ENCODE peak calls at places on chromosome 18, in seven cellular contexts. One of them, this sample, is unnamed.

GRCh38 chr18:69974365-69974764 is 26.7 kb upstream of the CD226 start:
- DNase-seq in HCT116: no peak
- DNase-seq in astrocyte of the hippocampus: peak; percentile 32
- DNase-seq in stimulated activated CD4-positive, alpha-beta T cell treated with anti-CD3 and anti-CD28 coated beads, Interleukin-15, amount 100 ng/mL, for 24 hours: no peak
- DNase-seq in AG09309: no peak
- DNase-seq in mucosa of gallbladder: no peak
- DNase-seq in T-helper 2 cell: no peak
- DNase-seq in this sample: no peak

GRCh38 chr18:45657357-45658335 is 42.4 kb downstream of the SLC14A2 start:
- DNase-seq in HCT116: no peak
- DNase-seq in astrocyte of the hippocampus: no peak
- DNase-seq in stimulated activated CD4-positive, alpha-beta T cell treated with anti-CD3 and anti-CD28 coated beads, Interleukin-15, amount 100 ng/mL, for 24 hours: no peak
- DNase-seq in AG09309: peak; percentile 14
- DNase-seq in mucosa of gallbladder: no peak
- DNase-seq in T-helper 2 cell: no peak
- DNase-seq in this sample: no peak

GRCh38 chr18:55243255-55243654 is 284.0 kb upstream of the CCDC68 start:
- DNase-seq in HCT116: no peak
- DNase-seq in astrocyte of the hippocampus: no peak
- DNase-seq in stimulated activated CD4-positive, alpha-beta T cell treated with anti-CD3 and anti-CD28 coated beads, Interleukin-15, amount 100 ng/mL, for 24 hours: no peak
- DNase-seq in AG09309: no peak
- DNase-seq in mucosa of gallbladder: no peak
- DNase-seq in T-helper 2 cell: no peak
- DNase-seq in this sample: no peak

GRCh38 chr18:44917865-44918476 is 237.3 kb downstream of the SETBP1 start:
- DNase-seq in HCT116: no peak
- DNase-seq in astrocyte of the hippocampus: no peak
- DNase-seq in stimulated activated CD4-positive, alpha-beta T cell treated with anti-CD3 and anti-CD28 coated beads, Interleukin-15, amount 100 ng/mL, for 24 hours: no peak
- DNase-seq in AG09309: no peak
- DNase-seq in mucosa of gallbladder: peak; percentile 51
- DNase-seq in T-helper 2 cell: no peak
- DNase-seq in this sample: no peak

GRCh38 chr18:48569915-48570264 is 31.1 kb downstream of the CTIF start:
- DNase-seq in HCT116: no peak
- DNase-seq in astrocyte of the hippocampus: no peak
- DNase-seq in stimulated activated CD4-positive, alpha-beta T cell treated with anti-CD3 and anti-CD28 coated beads, Interleukin-15, amount 100 ng/mL, for 24 hours: no peak
- DNase-seq in AG09309: no peak
- DNase-seq in mucosa of gallbladder: no peak
- DNase-seq in T-helper 2 cell: no peak
- DNase-seq in this sample: no peak

GRCh38 chr18:4017479-4017878 is 437.6 kb downstream of the DLGAP1 start:
- DNase-seq in HCT116: peak; percentile 38
- DNase-seq in astrocyte of the hippocampus: no peak
- DNase-seq in stimulated activated CD4-positive, alpha-beta T cell treated with anti-CD3 and anti-CD28 coated beads, Interleukin-15, amount 100 ng/mL, for 24 hours: no peak
- DNase-seq in AG09309: no peak
- DNase-seq in mucosa of gallbladder: peak; percentile 27
- DNase-seq in T-helper 2 cell: no peak
- DNase-seq in this sample: peak; percentile 28

GRCh38 chr18:9404565-9405060 is 70.0 kb downstream of the TWSG1 start:
- DNase-seq in HCT116: no peak
- DNase-seq in astrocyte of the hippocampus: no peak
- DNase-seq in stimulated activated CD4-positive, alpha-beta T cell treated with anti-CD3 and anti-CD28 coated beads, Interleukin-15, amount 100 ng/mL, for 24 hours: peak; percentile 40
- DNase-seq in AG09309: no peak
- DNase-seq in mucosa of gallbladder: no peak
- DNase-seq in T-helper 2 cell: no peak
- DNase-seq in this sample: no peak

GRCh38 chr18:37564796-37565137 is 831 bp downstream of the CELF4 start:
- DNase-seq in HCT116: no peak
- DNase-seq in astrocyte of the hippocampus: peak; percentile 87
- DNase-seq in stimulated activated CD4-positive, alpha-beta T cell treated with anti-CD3 and anti-CD28 coated beads, Interleukin-15, amount 100 ng/mL, for 24 hours: no peak
- DNase-seq in AG09309: no peak
- DNase-seq in mucosa of gallbladder: peak; percentile 76
- DNase-seq in T-helper 2 cell: no peak
- DNase-seq in this sample: peak; percentile 94

GRCh38 chr18:6920099-6920955 is 190.8 kb downstream of the ARHGAP28 start:
- DNase-seq in HCT116: no peak
- DNase-seq in astrocyte of the hippocampus: peak; percentile 79
- DNase-seq in stimulated activated CD4-positive, alpha-beta T cell treated with anti-CD3 and anti-CD28 coated beads, Interleukin-15, amount 100 ng/mL, for 24 hours: peak; percentile 40
- DNase-seq in AG09309: peak; percentile 25
- DNase-seq in mucosa of gallbladder: peak; percentile 56
- DNase-seq in T-helper 2 cell: no peak
- DNase-seq in this sample: peak; percentile 90

GRCh38 chr18:3126457-3127097 is 93.2 kb downstream of the MYOM1 start:
- DNase-seq in HCT116: no peak
- DNase-seq in astrocyte of the hippocampus: no peak
- DNase-seq in stimulated activated CD4-positive, alpha-beta T cell treated with anti-CD3 and anti-CD28 coated beads, Interleukin-15, amount 100 ng/mL, for 24 hours: no peak
- DNase-seq in AG09309: no peak
- DNase-seq in mucosa of gallbladder: no peak
- DNase-seq in T-helper 2 cell: no peak
- DNase-seq in this sample: no peak

GRCh38 chr18:48956378-48956777 is 5.6 kb upstream of the SMAD7 start:
- DNase-seq in HCT116: no peak
- DNase-seq in astrocyte of the hippocampus: peak; percentile 32
- DNase-seq in stimulated activated CD4-positive, alpha-beta T cell treated with anti-CD3 and anti-CD28 coated beads, Interleukin-15, amount 100 ng/mL, for 24 hours: no peak
- DNase-seq in AG09309: peak; percentile 62
- DNase-seq in mucosa of gallbladder: no peak
- DNase-seq in T-helper 2 cell: no peak
- DNase-seq in this sample: no peak

GRCh38 chr18:32289480-32290075 is 99.7 kb downstream of the MEP1B start:
- DNase-seq in HCT116: peak; percentile 63
- DNase-seq in astrocyte of the hippocampus: peak; percentile 79
- DNase-seq in stimulated activated CD4-positive, alpha-beta T cell treated with anti-CD3 and anti-CD28 coated beads, Interleukin-15, amount 100 ng/mL, for 24 hours: peak; percentile 41
- DNase-seq in AG09309: peak; percentile 29
- DNase-seq in mucosa of gallbladder: peak; percentile 53
- DNase-seq in T-helper 2 cell: no peak
- DNase-seq in this sample: peak; percentile 75

GRCh38 chr18:2537281-2537680 is 34.0 kb downstream of the METTL4 start:
- DNase-seq in HCT116: no peak
- DNase-seq in astrocyte of the hippocampus: no peak
- DNase-seq in stimulated activated CD4-positive, alpha-beta T cell treated with anti-CD3 and anti-CD28 coated beads, Interleukin-15, amount 100 ng/mL, for 24 hours: no peak
- DNase-seq in AG09309: no peak
- DNase-seq in mucosa of gallbladder: no peak
- DNase-seq in T-helper 2 cell: no peak
- DNase-seq in this sample: no peak

GRCh38 chr18:46591821-46592391 is 65.1 kb downstream of the LOXHD1 start:
- DNase-seq in HCT116: no peak
- DNase-seq in astrocyte of the hippocampus: no peak
- DNase-seq in stimulated activated CD4-positive, alpha-beta T cell treated with anti-CD3 and anti-CD28 coated beads, Interleukin-15, amount 100 ng/mL, for 24 hours: no peak
- DNase-seq in AG09309: no peak
- DNase-seq in mucosa of gallbladder: no peak
- DNase-seq in T-helper 2 cell: no peak
- DNase-seq in this sample: no peak

GRCh38 chr18:4060427-4061281 is 394.5 kb downstream of the DLGAP1 start:
- DNase-seq in HCT116: no peak
- DNase-seq in astrocyte of the hippocampus: no peak
- DNase-seq in stimulated activated CD4-positive, alpha-beta T cell treated with anti-CD3 and anti-CD28 coated beads, Interleukin-15, amount 100 ng/mL, for 24 hours: no peak
- DNase-seq in AG09309: no peak
- DNase-seq in mucosa of gallbladder: no peak
- DNase-seq in T-helper 2 cell: no peak
- DNase-seq in this sample: no peak

GRCh38 chr18:55189972-55190371 is 230.7 kb upstream of the CCDC68 start:
- DNase-seq in HCT116: no peak
- DNase-seq in astrocyte of the hippocampus: peak; percentile 20
- DNase-seq in stimulated activated CD4-positive, alpha-beta T cell treated with anti-CD3 and anti-CD28 coated beads, Interleukin-15, amount 100 ng/mL, for 24 hours: no peak
- DNase-seq in AG09309: no peak
- DNase-seq in mucosa of gallbladder: no peak
- DNase-seq in T-helper 2 cell: no peak
- DNase-seq in this sample: peak; percentile 79

GRCh38 chr18:55031576-55031975 is 72.3 kb upstream of the CCDC68 start:
- DNase-seq in HCT116: no peak
- DNase-seq in astrocyte of the hippocampus: no peak
- DNase-seq in stimulated activated CD4-positive, alpha-beta T cell treated with anti-CD3 and anti-CD28 coated beads, Interleukin-15, amount 100 ng/mL, for 24 hours: no peak
- DNase-seq in AG09309: no peak
- DNase-seq in mucosa of gallbladder: no peak
- DNase-seq in T-helper 2 cell: no peak
- DNase-seq in this sample: peak; percentile 18

GRCh38 chr18:68391801-68392200 is 323.1 kb downstream of the TMX3 start:
- DNase-seq in HCT116: no peak
- DNase-seq in astrocyte of the hippocampus: no peak
- DNase-seq in stimulated activated CD4-positive, alpha-beta T cell treated with anti-CD3 and anti-CD28 coated beads, Interleukin-15, amount 100 ng/mL, for 24 hours: no peak
- DNase-seq in AG09309: no peak
- DNase-seq in mucosa of gallbladder: no peak
- DNase-seq in T-helper 2 cell: no peak
- DNase-seq in this sample: no peak

GRCh38 chr18:37582306-37582705 is 16.7 kb upstream of the CELF4 start:
- DNase-seq in HCT116: no peak
- DNase-seq in astrocyte of the hippocampus: no peak
- DNase-seq in stimulated activated CD4-positive, alpha-beta T cell treated with anti-CD3 and anti-CD28 coated beads, Interleukin-15, amount 100 ng/mL, for 24 hours: no peak
- DNase-seq in AG09309: no peak
- DNase-seq in mucosa of gallbladder: no peak
- DNase-seq in T-helper 2 cell: no peak
- DNase-seq in this sample: no peak

GRCh38 chr18:6672909-6673308 is 56.6 kb upstream of the ARHGAP28 start:
- DNase-seq in HCT116: no peak
- DNase-seq in astrocyte of the hippocampus: no peak
- DNase-seq in stimulated activated CD4-positive, alpha-beta T cell treated with anti-CD3 and anti-CD28 coated beads, Interleukin-15, amount 100 ng/mL, for 24 hours: no peak
- DNase-seq in AG09309: no peak
- DNase-seq in mucosa of gallbladder: no peak
- DNase-seq in T-helper 2 cell: no peak
- DNase-seq in this sample: no peak

GRCh38 chr18:73948497-73948896 is 199.1 kb downstream of the FBXO15 start:
- DNase-seq in HCT116: no peak
- DNase-seq in astrocyte of the hippocampus: peak; percentile 77
- DNase-seq in stimulated activated CD4-positive, alpha-beta T cell treated with anti-CD3 and anti-CD28 coated beads, Interleukin-15, amount 100 ng/mL, for 24 hours: no peak
- DNase-seq in AG09309: no peak
- DNase-seq in mucosa of gallbladder: no peak
- DNase-seq in T-helper 2 cell: no peak
- DNase-seq in this sample: no peak

GRCh38 chr18:33495278-33495677 is 54.8 kb upstream of the CCDC178 start:
- DNase-seq in HCT116: no peak
- DNase-seq in astrocyte of the hippocampus: peak; percentile 72
- DNase-seq in stimulated activated CD4-positive, alpha-beta T cell treated with anti-CD3 and anti-CD28 coated beads, Interleukin-15, amount 100 ng/mL, for 24 hours: no peak
- DNase-seq in AG09309: no peak
- DNase-seq in mucosa of gallbladder: peak; percentile 13
- DNase-seq in T-helper 2 cell: no peak
- DNase-seq in this sample: peak; percentile 83

GRCh38 chr18:3645384-3646156 is 195.6 kb downstream of the TGIF1 start:
- DNase-seq in HCT116: no peak
- DNase-seq in astrocyte of the hippocampus: no peak
- DNase-seq in stimulated activated CD4-positive, alpha-beta T cell treated with anti-CD3 and anti-CD28 coated beads, Interleukin-15, amount 100 ng/mL, for 24 hours: no peak
- DNase-seq in AG09309: no peak
- DNase-seq in mucosa of gallbladder: no peak
- DNase-seq in T-helper 2 cell: no peak
- DNase-seq in this sample: no peak

GRCh38 chr18:32437080-32437834 is 33.4 kb downstream of the GAREM1 start:
- DNase-seq in HCT116: no peak
- DNase-seq in astrocyte of the hippocampus: no peak
- DNase-seq in stimulated activated CD4-positive, alpha-beta T cell treated with anti-CD3 and anti-CD28 coated beads, Interleukin-15, amount 100 ng/mL, for 24 hours: no peak
- DNase-seq in AG09309: no peak
- DNase-seq in mucosa of gallbladder: no peak
- DNase-seq in T-helper 2 cell: no peak
- DNase-seq in this sample: no peak

GRCh38 chr18:3715223-3716080 is 265.5 kb downstream of the TGIF1 start:
- DNase-seq in HCT116: no peak
- DNase-seq in astrocyte of the hippocampus: no peak
- DNase-seq in stimulated activated CD4-positive, alpha-beta T cell treated with anti-CD3 and anti-CD28 coated beads, Interleukin-15, amount 100 ng/mL, for 24 hours: no peak
- DNase-seq in AG09309: no peak
- DNase-seq in mucosa of gallbladder: no peak
- DNase-seq in T-helper 2 cell: no peak
- DNase-seq in this sample: no peak

GRCh38 chr18:23690505-23691068 is 1.3 kb downstream of the LAMA3 start:
- DNase-seq in HCT116: no peak
- DNase-seq in astrocyte of the hippocampus: peak; percentile 4
- DNase-seq in stimulated activated CD4-positive, alpha-beta T cell treated with anti-CD3 and anti-CD28 coated beads, Interleukin-15, amount 100 ng/mL, for 24 hours: no peak
- DNase-seq in AG09309: no peak
- DNase-seq in mucosa of gallbladder: no peak
- DNase-seq in T-helper 2 cell: no peak
- DNase-seq in this sample: peak; percentile 42

GRCh38 chr18:79609021-79609461 is 70.6 kb upstream of the CTDP1 start:
- DNase-seq in HCT116: no peak
- DNase-seq in astrocyte of the hippocampus: no peak
- DNase-seq in stimulated activated CD4-positive, alpha-beta T cell treated with anti-CD3 and anti-CD28 coated beads, Interleukin-15, amount 100 ng/mL, for 24 hours: no peak
- DNase-seq in AG09309: no peak
- DNase-seq in mucosa of gallbladder: no peak
- DNase-seq in T-helper 2 cell: no peak
- DNase-seq in this sample: peak; percentile 63

GRCh38 chr18:78618726-78619125 is 360.9 kb upstream of the SALL3 start:
- DNase-seq in HCT116: no peak
- DNase-seq in astrocyte of the hippocampus: no peak
- DNase-seq in stimulated activated CD4-positive, alpha-beta T cell treated with anti-CD3 and anti-CD28 coated beads, Interleukin-15, amount 100 ng/mL, for 24 hours: no peak
- DNase-seq in AG09309: no peak
- DNase-seq in mucosa of gallbladder: no peak
- DNase-seq in T-helper 2 cell: no peak
- DNase-seq in this sample: no peak

GRCh38 chr18:58937204-58937603 is 72.5 kb downstream of the ZNF532 start:
- DNase-seq in HCT116: no peak
- DNase-seq in astrocyte of the hippocampus: peak; percentile 15
- DNase-seq in stimulated activated CD4-positive, alpha-beta T cell treated with anti-CD3 and anti-CD28 coated beads, Interleukin-15, amount 100 ng/mL, for 24 hours: no peak
- DNase-seq in AG09309: peak; percentile 5
- DNase-seq in mucosa of gallbladder: no peak
- DNase-seq in T-helper 2 cell: no peak
- DNase-seq in this sample: peak; percentile 27

GRCh38 chr18:33914399-33914798 is 310.3 kb downstream of the NOL4 start:
- DNase-seq in HCT116: no peak
- DNase-seq in astrocyte of the hippocampus: peak; percentile 27
- DNase-seq in stimulated activated CD4-positive, alpha-beta T cell treated with anti-CD3 and anti-CD28 coated beads, Interleukin-15, amount 100 ng/mL, for 24 hours: no peak
- DNase-seq in AG09309: no peak
- DNase-seq in mucosa of gallbladder: no peak
- DNase-seq in T-helper 2 cell: no peak
- DNase-seq in this sample: no peak

GRCh38 chr18:68679531-68679930 is 35.4 kb downstream of the TMX3 start:
- DNase-seq in HCT116: no peak
- DNase-seq in astrocyte of the hippocampus: no peak
- DNase-seq in stimulated activated CD4-positive, alpha-beta T cell treated with anti-CD3 and anti-CD28 coated beads, Interleukin-15, amount 100 ng/mL, for 24 hours: no peak
- DNase-seq in AG09309: peak; percentile 49
- DNase-seq in mucosa of gallbladder: no peak
- DNase-seq in T-helper 2 cell: no peak
- DNase-seq in this sample: no peak

GRCh38 chr18:55672574-55673361 is 84.8 kb upstream of the TCF4 start:
- DNase-seq in HCT116: no peak
- DNase-seq in astrocyte of the hippocampus: no peak
- DNase-seq in stimulated activated CD4-positive, alpha-beta T cell treated with anti-CD3 and anti-CD28 coated beads, Interleukin-15, amount 100 ng/mL, for 24 hours: no peak
- DNase-seq in AG09309: no peak
- DNase-seq in mucosa of gallbladder: no peak
- DNase-seq in T-helper 2 cell: no peak
- DNase-seq in this sample: no peak

GRCh38 chr18:76429262-76430126 is 65.5 kb downstream of the ZNF516 start:
- DNase-seq in HCT116: no peak
- DNase-seq in astrocyte of the hippocampus: peak; percentile 84
- DNase-seq in stimulated activated CD4-positive, alpha-beta T cell treated with anti-CD3 and anti-CD28 coated beads, Interleukin-15, amount 100 ng/mL, for 24 hours: no peak
- DNase-seq in AG09309: no peak
- DNase-seq in mucosa of gallbladder: no peak
- DNase-seq in T-helper 2 cell: no peak
- DNase-seq in this sample: peak; percentile 59

GRCh38 chr18:58362027-58362575 is 266.8 kb downstream of the ALPK2 start:
- DNase-seq in HCT116: no peak
- DNase-seq in astrocyte of the hippocampus: peak; percentile 85
- DNase-seq in stimulated activated CD4-positive, alpha-beta T cell treated with anti-CD3 and anti-CD28 coated beads, Interleukin-15, amount 100 ng/mL, for 24 hours: no peak
- DNase-seq in AG09309: peak; percentile 89
- DNase-seq in mucosa of gallbladder: peak; percentile 36
- DNase-seq in T-helper 2 cell: no peak
- DNase-seq in this sample: peak; percentile 38

GRCh38 chr18:38575648-38576047 is 1010.0 kb upstream of the CELF4 start:
- DNase-seq in HCT116: no peak
- DNase-seq in astrocyte of the hippocampus: no peak
- DNase-seq in stimulated activated CD4-positive, alpha-beta T cell treated with anti-CD3 and anti-CD28 coated beads, Interleukin-15, amount 100 ng/mL, for 24 hours: no peak
- DNase-seq in AG09309: no peak
- DNase-seq in mucosa of gallbladder: no peak
- DNase-seq in T-helper 2 cell: no peak
- DNase-seq in this sample: no peak

GRCh38 chr18:72460210-72460680 is 83.9 kb downstream of the CBLN2 start:
- DNase-seq in HCT116: no peak
- DNase-seq in astrocyte of the hippocampus: peak; percentile 33
- DNase-seq in stimulated activated CD4-positive, alpha-beta T cell treated with anti-CD3 and anti-CD28 coated beads, Interleukin-15, amount 100 ng/mL, for 24 hours: no peak
- DNase-seq in AG09309: peak; percentile 34
- DNase-seq in mucosa of gallbladder: no peak
- DNase-seq in T-helper 2 cell: no peak
- DNase-seq in this sample: no peak

GRCh38 chr18:35334821-35335220 is 9.4 kb downstream of the ZNF24 start:
- DNase-seq in HCT116: no peak
- DNase-seq in astrocyte of the hippocampus: peak; percentile 59
- DNase-seq in stimulated activated CD4-positive, alpha-beta T cell treated with anti-CD3 and anti-CD28 coated beads, Interleukin-15, amount 100 ng/mL, for 24 hours: no peak
- DNase-seq in AG09309: peak; percentile 34
- DNase-seq in mucosa of gallbladder: no peak
- DNase-seq in T-helper 2 cell: no peak
- DNase-seq in this sample: no peak

GRCh38 chr18:48749768-48750167 is 201.0 kb downstream of the SMAD7 start:
- DNase-seq in HCT116: no peak
- DNase-seq in astrocyte of the hippocampus: peak; percentile 81
- DNase-seq in stimulated activated CD4-positive, alpha-beta T cell treated with anti-CD3 and anti-CD28 coated beads, Interleukin-15, amount 100 ng/mL, for 24 hours: no peak
- DNase-seq in AG09309: peak; percentile 46
- DNase-seq in mucosa of gallbladder: peak; percentile 36
- DNase-seq in T-helper 2 cell: no peak
- DNase-seq in this sample: peak; percentile 35